ENCODE peak calls at places on chromosomes 7 and 10, in nine cellular contexts. F, H, R, N, T, Y, D, K and A are unnamed samples.

GRCh38 chr7:105985250-105985649 is 22.2 kb downstream of the CDHR3 start:
- DNase-seq in F (no peak), T (no peak), D (no peak), H (no peak), R (no peak), N (no peak), Y (no peak), K (peak), A (no peak)

GRCh38 chr10:69929575-69929974 is 123.1 kb upstream of the MACROH2A2 start:
- DNase-seq in F (no peak), D (no peak), H (no peak), K (peak), Y (no peak), N (no peak), T (no peak), R (no peak), A (no peak)

GRCh38 chr10:22252286-22252800 is 34.5 kb upstream of the EBLN1 start:
- DNase-seq in F (no peak), K (peak), R (peak), D (peak), Y (peak), N (peak), T (peak), H (peak), A (peak)

GRCh38 chr10:34739915-34740314 is 75.2 kb downstream of the PARD3 start:
- DNase-seq in R (peak), Y (peak), H (peak), K (peak), D (peak), N (peak), F (no peak), T (peak), A (peak)

GRCh38 chr10:128522551-128523289 is 396.5 kb upstream of the MKI67 start:
- DNase-seq in N (no peak), R (no peak), K (no peak), D (no peak), F (no peak), T (no peak), Y (no peak), H (no peak), A (no peak)

GRCh38 chr7:109351493-109351892 is 781.8 kb downstream of the DNAJB9 start:
- DNase-seq in T (no peak), R (no peak), Y (no peak), H (no peak), F (no peak), D (no peak), K (no peak), N (no peak), A (no peak)

GRCh38 chr10:107914450-107915276 is 750.2 kb upstream of the SORCS1 start:
- DNase-seq in Y (no peak), H (no peak), N (peak), K (no peak), T (peak), R (peak), D (peak), F (no peak), A (peak)

GRCh38 chr7:131110294-131111080 is 217.2 kb upstream of the MKLN1 start:
- DNase-seq in F (no peak), N (peak), H (peak), K (peak), R (peak), Y (no peak), T (peak), D (no peak), A (peak)

GRCh38 chr10:2928219-2928840 is 139.0 kb upstream of the PFKP start:
- DNase-seq in D (peak), K (peak), T (peak), N (peak), R (peak), Y (peak), F (peak), H (peak), A (peak)

GRCh38 chr10:60298408-60299389 is 91.0 kb downstream of the ANK3 start:
- DNase-seq in R (no peak), T (no peak), Y (no peak), H (no peak), F (no peak), D (no peak), K (no peak), N (no peak), A (no peak)

DNA sequence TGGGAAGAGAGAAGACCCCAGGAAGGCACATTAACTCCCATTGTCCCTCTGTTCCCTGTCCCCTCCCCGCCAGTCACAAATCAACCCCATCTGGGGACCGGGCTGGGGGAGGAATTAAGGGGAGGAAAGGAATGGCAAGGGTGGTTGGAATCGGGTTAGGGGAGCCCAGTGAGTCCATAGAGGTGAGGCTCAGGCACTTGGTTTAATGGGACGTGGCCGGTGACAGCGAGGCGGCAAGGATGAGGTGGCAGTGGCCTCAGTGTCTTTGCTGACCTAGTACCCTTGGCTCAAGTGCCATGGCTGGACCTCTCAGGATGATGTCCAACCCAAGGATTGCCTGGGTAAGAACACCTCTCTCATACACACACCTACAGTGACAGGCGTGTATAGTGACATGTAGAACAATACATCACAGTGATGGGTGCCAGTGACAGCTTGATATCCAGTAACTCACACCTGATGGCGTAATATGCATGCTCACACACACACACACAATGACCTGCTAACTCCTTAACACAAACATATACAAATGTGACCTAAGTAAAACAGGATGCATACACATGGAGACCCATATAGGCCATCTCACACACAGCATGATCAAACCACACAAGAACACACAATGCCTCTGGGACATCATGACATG is 12.3 kb downstream of the KCNIP2 start:
- DNase-seq in R (no peak), D (no peak), T (no peak), N (no peak), F (no peak), Y (no peak), K (no peak), H (no peak), A (no peak)
- H3K4me3 ChIP-seq in R (peak), D (no peak), T (peak), N (no peak), F (peak), Y (peak), K (peak), H (no peak), A (peak)

DNA sequence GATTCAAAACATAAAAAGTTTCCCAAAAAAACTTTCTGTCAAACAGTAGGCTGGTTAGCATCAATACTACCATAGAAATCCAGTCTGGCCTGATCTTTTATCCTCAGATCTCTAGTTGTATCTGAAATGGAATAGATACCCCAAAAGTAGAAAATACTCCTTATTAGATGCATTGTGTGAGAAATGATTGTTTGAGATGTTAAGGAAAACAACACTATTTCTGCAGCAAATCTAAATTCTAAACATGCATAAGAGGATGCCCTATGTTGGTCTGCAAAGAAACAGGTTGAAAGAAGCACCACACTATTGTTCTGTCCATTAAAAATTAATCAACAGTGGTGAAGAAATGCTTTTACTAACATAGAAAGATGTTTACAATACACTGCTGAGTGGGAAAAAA is 121.0 kb downstream of the NPY start:
- DNase-seq in F (no peak), N (no peak), H (no peak), Y (no peak), K (no peak), T (no peak), D (no peak), R (no peak), A (no peak)
- TF ChIP-seq CTCF in F (no peak), N (no peak), H (no peak), Y (no peak), K (no peak), T (no peak), D (no peak), R (no peak), A (no peak)

GRCh38 chr10:131282961-131283360 is 28.6 kb downstream of the TCERG1L start:
- DNase-seq in N (no peak), K (no peak), R (no peak), Y (no peak), H (no peak), T (no peak), F (no peak), D (no peak), A (no peak)

DNA sequence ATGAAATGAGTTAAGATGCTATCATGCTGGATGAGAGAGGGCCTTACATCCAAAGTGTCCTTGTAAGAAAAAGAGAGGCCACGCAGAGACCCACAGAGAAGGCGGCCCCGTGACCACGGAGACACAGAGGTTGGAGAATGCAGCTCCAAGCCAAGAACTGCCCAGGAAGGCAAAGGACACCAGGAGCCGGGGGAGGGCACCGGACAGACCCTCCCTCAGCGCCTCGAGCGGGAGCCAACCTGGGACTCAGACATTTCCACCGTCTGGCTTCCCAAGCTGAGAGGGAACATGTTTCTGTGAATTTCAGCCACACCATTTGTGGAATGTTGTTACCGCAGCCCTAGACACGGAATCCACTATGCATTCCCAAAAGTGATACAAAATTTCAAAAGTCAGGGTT is 22.9 kb downstream of the TCERG1L start:
- DNase-seq in T (no peak), K (no peak), H (no peak), D (no peak), Y (no peak), R (no peak), F (no peak), N (no peak), A (no peak)
- H3K4me3 ChIP-seq in T (no peak), K (no peak), H (no peak), D (no peak), Y (no peak), R (no peak), F (no peak), N (no peak), A (no peak)

DNA sequence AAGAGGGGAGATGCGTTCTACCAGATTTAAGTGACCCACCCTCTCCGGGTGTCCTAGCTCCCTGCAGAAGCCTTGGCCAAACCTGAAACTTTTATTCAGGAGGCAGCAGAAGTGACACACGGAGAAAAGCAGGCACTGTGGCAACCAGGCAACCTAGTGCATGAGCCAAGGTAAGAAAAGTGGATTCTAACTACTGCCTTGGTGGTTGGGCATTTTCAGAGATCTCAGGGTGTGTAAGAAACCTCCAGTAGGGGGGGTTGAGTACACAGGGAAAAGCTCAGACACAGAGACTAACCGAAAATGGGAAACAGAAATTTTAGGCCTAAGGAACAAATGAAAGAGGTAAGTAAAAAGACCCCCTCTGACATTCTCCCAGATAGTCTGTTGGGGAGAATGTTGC is 645.7 kb downstream of the ANKRD7 start:
- DNase-seq in T (no peak), F (no peak), Y (no peak), H (no peak), N (peak), K (peak), R (peak), D (no peak), A (no peak)
- TF ChIP-seq CTCF in T (peak), F (peak), Y (no peak), H (no peak), N (peak), K (no peak), R (peak), D (peak), A (no peak)

DNA sequence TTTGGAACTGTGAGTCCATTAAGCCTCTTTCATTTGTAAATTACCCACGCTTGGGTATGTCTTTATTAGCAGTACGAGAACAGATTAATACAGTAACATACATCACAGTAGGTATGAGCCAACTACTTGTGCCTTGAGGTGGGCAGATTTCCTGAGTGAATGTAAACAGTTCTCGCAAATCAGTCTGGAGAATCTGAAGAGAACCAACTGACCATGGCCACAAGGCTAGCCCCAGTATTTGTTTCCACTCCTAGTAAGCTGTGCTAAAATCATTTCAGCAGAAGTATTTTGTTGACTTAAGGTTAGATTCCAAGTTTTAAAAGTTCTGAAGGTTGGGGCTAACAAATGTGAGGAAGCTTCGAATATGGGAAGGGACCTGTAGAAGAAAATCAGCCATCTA is 82.9 kb downstream of the NOD1 start:
- DNase-seq in D (no peak), T (no peak), R (no peak), N (no peak), K (no peak), H (no peak), F (no peak), Y (no peak), A (no peak)
- H3K4me3 ChIP-seq in D (no peak), T (no peak), R (no peak), N (no peak), K (no peak), H (no peak), F (no peak), Y (no peak), A (no peak)

GRCh38 chr7:156167417-156167807 is 355.1 kb upstream of the SHH start:
- DNase-seq in N (no peak), D (no peak), Y (no peak), R (no peak), F (no peak), T (no peak), H (no peak), K (no peak), A (no peak)

GRCh38 chr7:156166692-156167416 is 354.6 kb upstream of the SHH start:
- DNase-seq in T (no peak), K (no peak), F (no peak), R (no peak), D (no peak), H (no peak), Y (no peak), N (no peak), A (no peak)

GRCh38 chr7:156167987-156168386 is 355.7 kb upstream of the SHH start:
- DNase-seq in Y (no peak), T (no peak), R (no peak), F (no peak), D (no peak), N (no peak), K (no peak), H (no peak), A (no peak)

GRCh38 chr7:156168434-156168833 is 356.2 kb upstream of the SHH start:
- DNase-seq in K (no peak), D (no peak), T (no peak), Y (no peak), H (no peak), F (no peak), N (no peak), R (no peak), A (no peak)

DNA sequence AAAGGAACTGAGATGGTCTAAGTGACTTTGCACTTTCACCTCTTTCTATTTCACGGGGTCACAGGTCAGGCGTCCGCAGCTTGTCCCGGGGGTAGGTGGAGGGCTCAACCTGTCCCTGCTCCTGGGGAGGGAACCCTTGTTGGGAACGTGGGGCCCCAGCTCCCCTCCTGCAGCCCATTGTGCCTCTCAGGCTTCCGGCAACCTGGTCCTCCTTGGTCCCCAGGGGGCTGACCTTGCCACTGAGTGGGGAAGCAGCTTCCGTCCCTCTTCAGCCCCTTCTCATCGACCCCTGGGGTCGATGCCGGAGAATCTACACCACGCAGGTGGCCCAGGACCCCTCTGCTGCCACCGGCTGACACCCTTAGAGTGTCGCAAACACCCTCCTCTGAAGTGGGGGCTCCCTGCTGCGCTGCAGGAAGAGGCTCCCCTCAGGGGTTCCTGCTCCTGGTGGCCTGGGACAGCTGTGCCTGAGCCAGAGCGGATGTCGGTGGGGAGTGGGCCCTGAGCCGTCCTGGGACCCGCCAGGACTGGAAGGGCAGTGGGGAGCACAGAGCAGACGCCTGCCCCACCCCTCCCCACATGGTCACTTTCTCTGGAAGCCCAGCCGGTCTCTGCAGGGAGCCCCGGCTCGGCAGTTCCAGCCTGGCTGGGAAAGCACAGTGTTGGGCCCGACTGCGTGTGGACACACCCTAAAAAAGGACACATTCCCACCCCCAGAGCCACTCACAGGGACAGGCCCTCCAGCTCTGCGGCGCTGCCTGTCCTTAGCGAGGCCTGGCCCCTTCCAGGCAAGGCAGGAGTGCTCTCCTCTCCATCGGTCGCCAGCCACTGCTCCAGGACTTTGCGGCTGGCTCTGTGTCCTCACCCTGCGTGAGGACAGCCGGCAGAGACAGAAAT is 357.5 kb upstream of the SHH start:
- DNase-seq in D (no peak), K (no peak), H (no peak), F (no peak), R (no peak), Y (no peak), N (no peak), T (no peak), A (no peak)
- TF ChIP-seq CTCF in D (no peak), K (no peak), H (no peak), F (no peak), R (no peak), Y (no peak), N (no peak), T (no peak), A (no peak)

DNA sequence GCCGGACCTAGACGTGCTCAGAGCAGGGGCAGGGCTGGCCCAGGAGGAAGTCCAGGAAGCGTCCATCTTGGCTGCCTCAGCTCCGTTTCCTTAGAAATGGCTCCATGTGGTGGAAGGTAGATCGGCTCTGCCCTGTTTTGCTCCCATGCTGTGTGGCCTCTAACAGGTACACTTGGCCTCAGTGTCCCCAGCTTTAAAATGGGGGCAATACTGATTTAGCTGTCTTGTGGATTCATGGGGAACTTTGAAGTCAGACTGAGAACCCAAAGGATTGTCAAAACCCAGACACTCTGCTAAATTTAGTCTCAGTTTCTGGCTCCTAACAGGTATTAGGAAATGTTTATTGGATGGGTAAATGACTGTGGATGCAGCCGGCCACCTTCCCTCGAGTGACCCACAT is 15.9 kb downstream of the MTURN start:
- DNase-seq in Y (no peak), R (no peak), N (no peak), F (no peak), T (no peak), H (no peak), K (no peak), D (no peak), A (no peak)
- H3K4me3 ChIP-seq in Y (no peak), R (no peak), N (no peak), F (no peak), T (no peak), H (no peak), K (no peak), D (no peak), A (no peak)

DNA sequence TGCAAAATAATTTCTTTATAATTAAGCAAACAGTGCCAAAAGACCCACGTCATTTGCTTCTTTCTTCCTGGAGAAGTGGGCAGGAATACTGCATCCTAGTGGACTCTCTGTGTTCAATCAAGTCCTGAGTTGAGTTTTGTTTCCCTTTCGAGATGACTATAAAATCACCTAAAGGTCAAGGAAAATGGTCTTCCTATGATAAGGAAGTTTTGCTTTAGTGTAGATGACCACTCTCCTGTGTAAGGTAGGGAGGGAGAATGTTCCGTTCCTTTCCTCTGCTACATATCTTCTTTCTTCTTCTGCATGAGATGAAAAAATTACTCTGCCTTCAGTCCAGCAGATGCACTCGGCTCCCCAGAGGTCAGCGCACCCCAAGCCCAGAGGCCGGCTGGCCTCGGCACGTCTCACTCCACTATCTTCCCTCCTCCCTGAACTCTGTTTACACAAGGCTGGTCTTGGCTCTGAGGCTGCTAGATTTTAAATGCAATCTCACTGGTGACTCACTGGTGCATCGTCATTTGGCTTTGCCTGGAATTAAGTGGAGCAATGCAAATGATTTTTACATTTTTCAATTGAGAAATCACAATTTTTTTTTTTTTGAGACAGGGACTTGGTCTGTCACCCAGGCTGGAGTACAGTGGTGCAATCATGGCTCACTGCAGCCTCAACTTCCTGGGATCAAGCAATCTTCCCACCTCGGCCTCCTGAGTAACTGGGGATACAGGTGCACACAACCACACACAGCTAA is 18.6 kb upstream of the VDAC2 start:
- DNase-seq in T (peak), H (peak), Y (peak), F (no peak), K (peak), D (peak), R (no peak), N (peak), A (peak)
- TF ChIP-seq CTCF in T (no peak), H (peak), Y (no peak), F (no peak), K (no peak), D (no peak), R (no peak), N (no peak), A (peak)